ENCODE peak calls at places on chromosomes 2 and 18, in eight cellular contexts. X is breast epithelium; O is T-helper 1 cell; W is activated CD4-positive, alpha-beta T cell treated with anti-CD3 and anti-CD28 coated beads, Interleukin-2, amount 50 U/mL, for 4 hours; H is endothelial cell of umbilical vein; F is fibroblast of the aortic adventitia; N is NCI-H774; B is EL. Z is an unnamed sample.

GRCh38 chr2:199457147-199458016 is at the start of gene SATB2:
- DNase-seq in F (peak), H (peak), B (peak), O (no peak), N (no peak), W (no peak), X (no peak), Z (no peak)

GRCh38 chr18:77249583-77250500 is at the start of gene GALR1:
- DNase-seq in B (no peak), X (no peak), F (peak), O (no peak), H (no peak), N (peak), W (no peak), Z (no peak)

GRCh38 chr2:62871506-62871905 is 166.0 kb downstream of the EHBP1 start:
- DNase-seq in N (no peak), B (no peak), W (no peak), F (no peak), X (no peak), H (peak), O (no peak), Z (no peak)

GRCh38 chr2:166163775-166164174 is 36.0 kb upstream of the SCN1A start:
- DNase-seq in O (no peak), W (no peak), B (no peak), H (no peak), F (no peak), X (no peak), N (no peak), Z (no peak)

GRCh38 chr2:201697899-201698298 is 545 bp downstream of the MPP4 start:
- DNase-seq in N (no peak), W (no peak), F (peak), B (peak), X (no peak), O (no peak), H (peak), Z (no peak)

GRCh38 chr2:188701836-188702235 is 272.3 kb upstream of the COL3A1 start:
- DNase-seq in N (no peak), B (peak), X (no peak), F (peak), W (no peak), O (peak), H (peak), Z (no peak)

GRCh38 chr2:113217455-113218282 is 43.9 kb downstream of the PSD4 start:
- DNase-seq in W (no peak), O (no peak), X (no peak), N (no peak), F (no peak), B (no peak), H (peak), Z (no peak)

GRCh38 chr2:7440985-7441384 is 523.8 kb downstream of the RNF144A start:
- DNase-seq in H (no peak), W (no peak), F (no peak), O (no peak), B (no peak), N (no peak), X (no peak), Z (no peak)

GRCh38 chr2:121219866-121220265 is 65.1 kb downstream of the TFCP2L1 start:
- DNase-seq in H (no peak), F (no peak), X (no peak), N (no peak), W (no peak), O (no peak), B (no peak), Z (no peak)

GRCh38 chr18:9095297-9096012 is 7.0 kb upstream of the NDUFV2 start:
- DNase-seq in N (no peak), X (no peak), O (peak), W (peak), B (peak), F (peak), H (no peak), Z (peak)

GRCh38 chr2:36952748-36953197 is 13.6 kb downstream of the STRN start:
- DNase-seq in W (no peak), F (no peak), X (no peak), H (no peak), N (no peak), O (no peak), B (no peak), Z (no peak)

GRCh38 chr2:42050350-42051167 is 2.7 kb downstream of the PKDCC start:
- DNase-seq in H (no peak), N (no peak), O (no peak), X (no peak), B (no peak), W (no peak), F (peak), Z (no peak)

GRCh38 chr18:35818353-35818667 is 154.2 kb upstream of the RMP24 start:
- DNase-seq in N (no peak), F (no peak), W (no peak), B (no peak), O (no peak), H (no peak), X (no peak), Z (no peak)

GRCh38 chr2:9753276-9753600 is 90.0 kb upstream of the TAF1B start:
- DNase-seq in H (peak), N (no peak), W (peak), X (no peak), B (peak), F (peak), O (peak), Z (no peak)

GRCh38 chr2:120134263-120134662 is 88.9 kb downstream of the TMEM185B start:
- DNase-seq in F (peak), O (no peak), W (no peak), X (no peak), N (no peak), H (peak), B (peak), Z (no peak)

GRCh38 chr2:68119504-68119903 is 38.2 kb upstream of the PNO1 start:
- DNase-seq in F (no peak), O (no peak), W (no peak), H (no peak), B (no peak), N (no peak), X (no peak), Z (no peak)

GRCh38 chr2:209517436-209517835 is 93.6 kb downstream of the MAP2 start:
- DNase-seq in H (no peak), W (no peak), B (no peak), O (no peak), X (no peak), F (no peak), N (no peak), Z (no peak)